ENCODE peak calls at places on chromosome 22, in six cellular contexts. U is omental fat pad, H is mesothelial cell of epicardium, A is astrocyte, Q is WTC11, F is gastrocnemius medialis. N is an unnamed sample.

GRCh38 chr22:20558534-20558933 is 51.1 kb downstream of the MED15 start:
- DNase-seq in F (no peak), A (no peak), U (no peak), Q (no peak), H (no peak), N (no peak)

GRCh38 chr22:23253475-23254055 is 73.3 kb downstream of the BCR start:
- DNase-seq in H (no peak), U (no peak), F (no peak), Q (no peak), A (no peak), N (no peak)

GRCh38 chr22:49370841-49371301 is 456.8 kb downstream of the BRD1 start:
- DNase-seq in Q (peak), A (no peak), F (no peak), U (no peak), H (no peak), N (no peak)

GRCh38 chr22:44126807-44127206 is 53.9 kb upstream of the PARVG start:
- DNase-seq in F (no peak), H (no peak), A (no peak), Q (no peak), U (no peak), N (no peak)

GRCh38 chr22:49582171-49582570 is 245.5 kb downstream of the BRD1 start:
- DNase-seq in H (no peak), Q (no peak), A (no peak), U (no peak), F (no peak), N (no peak)

GRCh38 chr22:39938509-39938908 is 21.7 kb upstream of the TMA7B start:
- DNase-seq in F (no peak), U (no peak), A (no peak), H (no peak), Q (no peak), N (no peak)

GRCh38 chr22:43921361-43921760 is 2.2 kb upstream of the PNPLA3 start:
- DNase-seq in U (no peak), H (no peak), Q (no peak), F (peak), A (peak), N (no peak)

GRCh38 chr22:32535531-32536190 is 61.0 kb downstream of the FBXO7 start:
- DNase-seq in F (no peak), Q (no peak), A (no peak), H (no peak), U (no peak), N (no peak)

GRCh38 chr22:23221351-23221804 is 41.1 kb downstream of the BCR start:
- DNase-seq in H (no peak), Q (no peak), A (no peak), F (no peak), U (no peak), N (no peak)

GRCh38 chr22:49918911-49919881 is 762 bp downstream of the CRELD2 start:
- DNase-seq in U (no peak), A (no peak), Q (no peak), F (no peak), H (peak), N (no peak)

GRCh38 chr22:24060375-24060788 is 49.3 kb downstream of the CABIN1 start:
- DNase-seq in A (peak), H (no peak), Q (no peak), U (no peak), F (no peak), N (no peak)

GRCh38 chr22:22745225-22746060 is 101.0 kb downstream of the GGTLC2 start:
- DNase-seq in F (no peak), A (no peak), Q (peak), H (no peak), U (no peak), N (peak)

GRCh38 chr22:19902245-19902699 is 39.3 kb upstream of the COMT start:
- DNase-seq in U (no peak), F (no peak), Q (no peak), A (no peak), H (no peak), N (no peak)

GRCh38 chr22:47036352-47036751 is 273.9 kb downstream of the TBC1D22A start:
- DNase-seq in A (no peak), F (no peak), H (no peak), Q (no peak), U (no peak), N (no peak)

DNA sequence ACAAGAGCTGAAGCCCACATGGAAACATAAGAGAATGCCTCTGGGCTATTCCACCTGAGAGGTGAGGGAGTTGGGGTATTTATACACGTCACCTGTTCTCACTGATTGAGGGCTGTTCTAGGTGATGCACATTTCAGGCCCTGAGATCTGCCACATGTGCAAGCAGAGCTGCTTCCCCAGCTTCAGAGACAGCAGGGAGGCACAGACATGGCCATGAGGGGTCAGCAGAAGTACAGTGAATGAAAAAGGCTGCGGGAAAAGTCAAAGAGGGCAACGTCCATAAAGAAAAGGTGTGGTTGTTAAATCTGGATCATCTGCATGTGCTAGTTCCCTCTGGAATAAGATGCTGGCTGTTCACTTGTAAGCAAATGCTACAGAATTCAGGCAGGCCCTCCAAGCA is 75.4 kb downstream of the GAB4 start:
- DNase-seq in A (no peak), H (no peak), F (peak), U (no peak), Q (no peak), N (no peak)
- TF ChIP-seq CTCF in A (no peak), H (no peak), F (no peak), U (no peak), Q (no peak), N (no peak)

GRCh38 chr22:37020192-37020479 is 594 bp downstream of the MPST start:
- DNase-seq in H (no peak), F (peak), A (peak), U (no peak), Q (no peak), N (no peak)

GRCh38 chr22:37021041-37021440 is 1.5 kb downstream of the MPST start:
- DNase-seq in U (no peak), F (no peak), Q (no peak), A (no peak), H (no peak), N (no peak)

GRCh38 chr22:37018815-37019308 is 385 bp downstream of the TST start:
- DNase-seq in H (peak), Q (peak), A (peak), U (peak), F (peak), N (no peak)

GRCh38 chr22:37018086-37018814 is 997 bp downstream of the TST start:
- DNase-seq in Q (no peak), H (no peak), F (peak), U (no peak), A (no peak), N (no peak)

DNA sequence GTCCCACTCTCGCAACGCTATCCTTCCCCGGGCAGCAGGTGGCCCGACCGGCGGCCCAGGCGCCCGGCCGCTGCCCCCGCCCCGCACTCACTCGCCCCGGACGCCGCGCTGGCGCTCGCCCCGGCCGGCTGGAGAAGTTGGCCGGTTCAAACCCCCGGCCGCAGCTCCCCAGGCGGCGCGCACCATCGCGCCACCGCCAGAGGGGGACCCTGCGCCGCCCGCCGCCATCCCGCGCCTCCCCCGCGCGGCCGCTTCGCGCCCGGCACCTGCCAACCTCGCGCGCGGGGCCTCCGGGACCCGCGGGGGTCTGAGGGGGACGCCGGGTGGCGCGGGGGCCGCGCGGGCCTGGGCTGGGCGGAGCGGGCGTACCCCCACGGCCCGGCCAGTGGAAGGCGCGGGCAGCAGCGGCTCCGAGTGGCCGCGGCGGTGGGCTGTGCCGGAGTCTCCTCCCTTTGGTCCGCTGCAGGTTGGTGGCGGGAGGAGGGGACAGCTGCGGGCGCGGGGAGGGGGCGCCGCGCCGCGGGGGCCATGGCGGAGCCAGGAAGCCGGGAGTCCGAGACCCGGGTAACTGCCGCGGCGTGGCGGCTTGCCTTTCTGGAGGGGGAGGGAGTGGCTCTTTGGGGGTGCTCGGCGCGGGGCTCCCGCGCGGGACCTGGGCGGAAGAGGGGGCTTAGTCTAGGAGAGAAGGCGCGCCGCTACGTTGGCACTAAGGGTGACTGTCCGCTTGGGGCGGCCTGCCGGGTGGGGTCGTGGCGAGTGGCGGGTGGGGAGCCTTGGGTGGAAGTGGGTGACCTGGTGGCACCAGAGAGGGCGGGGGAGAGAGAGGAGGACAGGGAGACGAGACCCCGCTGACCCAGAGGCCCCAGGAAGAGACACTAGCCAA is at the start of the genes MPST and TST:
- DNase-seq in H (peak), F (peak), A (peak), U (no peak), Q (peak), N (peak)
- TF ChIP-seq CTCF in H (no peak), F (peak), A (no peak), U (no peak), Q (no peak), N (peak)

DNA sequence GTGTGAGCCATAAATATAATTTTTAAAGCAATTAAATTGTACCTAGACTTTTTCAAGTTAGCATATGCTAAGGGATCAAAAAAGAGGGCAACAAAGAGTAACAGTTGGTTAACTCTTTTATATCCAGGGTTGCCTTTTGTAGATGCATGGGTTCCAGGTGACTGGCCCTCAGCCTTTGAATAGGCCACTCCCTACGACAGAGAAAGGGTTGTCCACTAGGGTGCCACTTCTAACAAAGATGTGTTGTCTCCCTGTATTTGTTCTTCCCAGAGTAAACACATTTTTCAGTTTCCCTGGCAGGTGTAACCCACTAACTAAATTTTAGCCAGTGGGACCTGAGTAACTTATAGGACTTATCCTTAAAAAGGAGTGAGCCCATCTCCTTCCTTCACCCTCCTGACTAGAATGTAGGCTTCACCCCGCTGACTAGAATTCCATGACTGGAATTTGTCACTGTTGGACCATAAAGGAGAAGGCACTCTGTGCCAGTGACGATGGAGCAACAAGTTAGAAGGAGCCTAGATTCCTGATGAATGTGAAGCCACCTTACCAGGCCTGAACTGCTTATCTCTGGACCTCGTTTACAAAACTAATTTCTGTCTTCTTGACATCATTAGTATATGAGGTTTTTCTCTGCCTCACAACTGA is 16.6 kb downstream of the TUG1 start:
- DNase-seq in Q (no peak), F (no peak), A (no peak), U (no peak), H (no peak), N (no peak)
- TF ChIP-seq CTCF in Q (no peak), F (no peak), A (no peak), U (no peak), H (no peak), N (no peak)

DNA sequence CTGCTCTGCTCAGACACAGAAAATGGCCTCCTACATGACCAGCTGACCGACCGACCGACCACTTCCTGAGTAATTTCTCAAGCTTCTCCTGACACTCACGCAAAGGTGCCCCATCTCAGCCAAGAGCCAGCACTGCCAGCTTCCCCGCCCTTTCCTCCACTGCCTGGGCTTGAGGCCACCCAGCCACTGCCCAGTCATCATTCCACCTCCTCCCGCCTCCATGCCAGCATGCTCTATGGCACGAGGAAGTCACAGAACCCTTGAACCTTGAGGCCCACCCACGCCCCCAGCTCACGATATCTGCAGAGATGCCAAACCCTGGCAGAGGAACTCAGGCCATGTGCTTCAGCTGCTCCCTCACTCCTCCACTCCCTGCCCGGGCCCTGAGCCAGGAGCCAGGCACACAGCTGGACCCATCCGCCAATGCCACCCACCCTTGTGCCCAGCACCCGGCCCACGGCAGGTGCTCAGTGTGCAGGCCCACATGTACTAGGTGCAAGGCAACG is 14.0 kb downstream of the KIAA0930 start:
- DNase-seq in H (no peak), F (peak), U (no peak), Q (no peak), A (no peak), N (no peak)
- TF ChIP-seq CTCF in H (no peak), F (no peak), U (no peak), Q (no peak), A (no peak), N (no peak)

DNA sequence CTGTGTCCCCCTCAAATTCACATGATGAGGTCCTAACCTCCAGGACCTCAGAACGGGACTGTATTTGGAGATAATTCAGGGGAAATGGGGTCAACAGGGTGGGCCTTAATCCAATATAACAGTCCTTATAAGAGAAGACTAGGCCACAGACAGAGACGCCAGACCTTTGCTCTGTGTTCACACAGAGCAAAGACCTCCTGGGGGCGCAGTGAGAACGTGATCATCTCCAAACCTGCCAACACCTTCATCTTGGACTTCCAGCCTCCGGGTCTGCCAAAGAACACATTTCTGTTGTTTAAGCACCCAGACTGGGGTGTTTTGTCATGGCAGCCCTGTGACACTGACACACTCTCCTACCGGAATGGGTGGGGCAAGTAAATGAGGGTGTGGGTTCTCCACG is 250.2 kb downstream of the MN1 start:
- DNase-seq in A (no peak), U (no peak), H (no peak), F (no peak), Q (no peak), N (no peak)
- TF ChIP-seq CTCF in A (no peak), U (no peak), H (no peak), F (no peak), Q (no peak), N (no peak)

GRCh38 chr22:28802595-28803087 is 2.3 kb upstream of the XBP1 start:
- DNase-seq in U (no peak), H (no peak), F (no peak), Q (no peak), A (no peak), N (no peak)
- TF ChIP-seq CTCF in U (no peak), H (no peak), F (no peak), Q (no peak), A (no peak), N (peak)

DNA sequence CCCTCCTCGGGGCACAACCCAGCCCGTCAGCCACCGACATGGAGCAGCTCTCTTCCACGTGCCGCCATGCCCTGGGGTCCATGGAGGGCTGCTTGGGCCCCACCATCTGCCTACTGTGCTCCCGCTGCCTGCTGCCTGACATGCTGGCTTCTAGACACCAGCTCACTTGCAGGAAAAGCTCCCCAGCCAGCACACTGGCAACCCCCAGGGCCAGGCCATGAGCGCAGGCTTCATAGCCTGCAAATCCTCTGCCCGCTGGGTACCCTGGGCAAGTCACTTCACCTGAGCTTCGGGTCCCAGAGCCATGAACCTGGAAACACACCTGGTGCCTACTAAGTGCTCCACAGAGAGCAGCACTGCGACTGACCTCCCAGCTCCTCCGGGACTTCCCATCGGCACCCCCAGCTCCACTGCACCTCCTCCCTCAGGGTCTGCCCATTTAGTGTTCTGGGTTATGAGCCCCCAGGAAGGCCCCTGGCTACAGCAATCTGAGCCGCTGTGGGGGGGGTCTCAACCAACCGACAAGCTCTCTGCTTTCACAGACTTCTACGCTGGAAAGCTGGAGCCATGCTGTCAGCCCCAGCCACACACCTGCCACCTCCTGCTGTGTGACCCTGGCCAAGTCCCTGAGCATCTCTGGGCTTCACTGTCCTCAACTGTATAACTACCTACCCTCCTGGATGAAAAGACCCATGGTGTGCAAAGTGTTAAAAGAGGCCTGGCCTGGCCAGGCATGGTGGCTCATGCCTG is 139.2 kb downstream of the CRYBB2 start:
- DNase-seq in F (peak), U (no peak), H (no peak), Q (no peak), A (no peak), N (no peak)
- TF ChIP-seq CTCF in F (no peak), U (no peak), H (no peak), Q (no peak), A (no peak), N (no peak)